ENCODE peak calls at places on chromosomes 11 and 22, in five cellular contexts. F, M, R, T and C are unnamed samples.

GRCh38 chr11:118610773-118611432 is 3.5 kb downstream of the PHLDB1 start:
- DNase-seq in F (peak; percentile 89), M (peak; percentile 84), R (peak; percentile 87), T (peak; percentile 87), C (no peak)

GRCh38 chr11:86547727-86548126 is 124.7 kb downstream of the ME3 start:
- DNase-seq in F (no peak), M (no peak), R (no peak), T (no peak), C (no peak)

GRCh38 chr11:84817998-84818397 is 809.1 kb downstream of the DLG2 start:
- DNase-seq in F (no peak), M (no peak), R (no peak), T (no peak), C (no peak)

GRCh38 chr22:37609240-37610152 is 862 bp downstream of the GGA1 start:
- DNase-seq in F (no peak), M (no peak), R (no peak), T (no peak), C (no peak)

GRCh38 chr11:60122414-60123036 is 34.1 kb downstream of the MS4A2 start:
- DNase-seq in F (no peak), M (no peak), R (no peak), T (no peak), C (no peak)

GRCh38 chr22:50276143-50276542 is 6.0 kb upstream of the MAPK11 start:
- DNase-seq in F (no peak), M (no peak), R (no peak), T (no peak), C (peak; percentile 72)

GRCh38 chr11:93370260-93370659 is 39.7 kb downstream of the DEUP1 start:
- DNase-seq in F (no peak), M (no peak), R (no peak), T (no peak), C (no peak)

GRCh38 chr22:17578129-17578754 is 14.9 kb downstream of the SLC25A18 start:
- DNase-seq in F (no peak), M (peak; percentile 76), R (peak; percentile 22), T (peak; percentile 65), C (no peak)

GRCh38 chr22:42757475-42757874 is 36.8 kb upstream of the A4GALT start:
- DNase-seq in F (no peak), M (no peak), R (no peak), T (no peak), C (no peak)

GRCh38 chr11:134759855-134760254 is 347.8 kb upstream of the B3GAT1 start:
- DNase-seq in F (no peak), M (no peak), R (no peak), T (no peak), C (no peak)

GRCh38 chr11:7278314-7278917 is 26.7 kb downstream of the SYT9 start:
- DNase-seq in F (no peak), M (no peak), R (no peak), T (no peak), C (no peak)

GRCh38 chr11:73175551-73176144 is 33.5 kb upstream of the FCHSD2 start:
- DNase-seq in F (no peak), M (peak; percentile 14), R (no peak), T (peak; percentile 55), C (no peak)

GRCh38 chr11:73174495-73174791 is 32.3 kb upstream of the FCHSD2 start:
- DNase-seq in F (no peak), M (peak; percentile 12), R (no peak), T (no peak), C (no peak)

GRCh38 chr11:73173755-73174494 is 31.8 kb upstream of the FCHSD2 start:
- DNase-seq in F (no peak), M (peak; percentile 88), R (peak; percentile 68), T (peak; percentile 49), C (no peak)

GRCh38 chr11:73171762-73172161 is 29.6 kb upstream of the FCHSD2 start:
- DNase-seq in F (no peak), M (peak; percentile 13), R (no peak), T (no peak), C (no peak)

GRCh38 chr11:73172992-73173656 is 31.0 kb upstream of the FCHSD2 start:
- DNase-seq in F (no peak), M (no peak), R (no peak), T (no peak), C (no peak)
- TF ChIP-seq CTCF in F (no peak), M (no peak), R (no peak), T (no peak), C (no peak)

GRCh38 chr22:44729391-44730012 is 22.9 kb upstream of the ARHGAP8 start:
- DNase-seq in F (no peak), M (peak; percentile 68), R (no peak), T (peak; percentile 75), C (no peak)
- TF ChIP-seq CTCF in F (no peak), M (peak; percentile 12), R (no peak), T (peak; percentile 31), C (no peak)

DNA sequence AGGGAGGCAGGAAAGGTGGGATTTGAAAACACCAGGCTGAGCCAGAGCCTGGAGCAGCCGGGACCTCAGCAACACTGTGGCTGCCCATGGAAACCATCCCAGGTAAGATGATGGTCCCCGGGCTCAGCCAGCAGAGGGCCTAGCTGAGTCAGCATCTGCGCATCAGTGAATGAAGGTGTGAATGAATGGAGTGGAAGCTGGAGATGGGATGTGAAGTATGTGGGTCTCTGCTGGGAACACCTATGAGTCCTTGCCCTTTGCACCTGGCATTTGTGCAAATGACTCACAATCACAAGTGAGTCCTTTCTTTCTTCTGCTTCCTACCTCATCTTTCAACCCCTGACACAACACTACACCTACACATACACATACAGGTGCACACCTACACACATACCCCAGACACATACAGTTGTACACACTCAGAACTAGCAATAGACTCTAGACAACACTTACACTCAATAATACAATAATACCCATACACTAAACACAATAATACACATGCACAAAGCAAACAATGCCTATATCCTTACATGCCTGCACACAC is 62.8 kb upstream of the PRDM11 start:
- DNase-seq in F (no peak), M (no peak), R (no peak), T (no peak), C (no peak)
- TF ChIP-seq CTCF in F (no peak), M (no peak), R (no peak), T (no peak), C (peak; percentile 47)

GRCh38 chr11:65118097-65118837 is 766 bp upstream of the ZNHIT2 start:
- DNase-seq in F (no peak), M (no peak), R (peak; percentile 62), T (no peak), C (no peak)
- TF ChIP-seq CTCF in F (no peak), M (no peak), R (peak; percentile 5), T (no peak), C (peak; percentile 67)

GRCh38 chr11:12287374-12288211 is 89.8 kb upstream of the PARVA start:
- DNase-seq in F (peak; percentile 77), M (peak; percentile 77), R (peak; percentile 61), T (peak; percentile 72), C (no peak)
- TF ChIP-seq CTCF in F (no peak), M (no peak), R (no peak), T (no peak), C (no peak)

DNA sequence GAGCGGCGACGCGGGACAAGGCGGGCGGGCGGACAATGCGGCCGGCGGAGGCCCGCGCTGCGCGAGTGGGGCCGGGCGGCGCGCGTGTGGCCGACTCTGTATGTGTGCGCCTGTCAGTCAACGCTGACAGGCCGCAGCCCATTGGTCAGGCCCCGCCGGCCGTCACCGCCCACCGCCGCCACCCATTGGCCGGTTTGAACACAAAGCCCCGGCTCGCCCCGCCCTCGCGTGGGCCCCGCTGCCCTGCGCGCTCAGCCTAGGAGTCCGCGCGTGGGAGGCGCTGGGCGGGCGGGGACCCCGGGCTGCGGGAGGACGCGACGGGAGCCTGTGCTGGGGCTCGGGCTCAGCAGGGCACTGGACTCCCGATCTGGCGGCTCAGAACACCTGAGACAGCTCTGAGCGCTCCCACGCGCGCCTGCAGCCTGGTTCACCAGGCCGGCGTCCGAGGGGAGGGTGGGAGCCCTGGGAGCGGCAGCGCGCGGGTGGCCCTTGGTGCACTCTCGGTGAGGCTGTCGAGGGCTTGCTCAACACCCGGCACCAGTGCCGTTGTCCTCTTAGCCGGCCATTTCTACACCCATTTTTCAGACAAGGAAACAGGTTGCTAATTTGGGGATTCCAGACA is at the start of gene SUN2:
- DNase-seq in F (peak; percentile 97), M (peak; percentile 97), R (peak; percentile 97), T (peak; percentile 95), C (peak; percentile 91)
- TF ChIP-seq CTCF in F (no peak), M (no peak), R (no peak), T (peak; percentile 1), C (no peak)

DNA sequence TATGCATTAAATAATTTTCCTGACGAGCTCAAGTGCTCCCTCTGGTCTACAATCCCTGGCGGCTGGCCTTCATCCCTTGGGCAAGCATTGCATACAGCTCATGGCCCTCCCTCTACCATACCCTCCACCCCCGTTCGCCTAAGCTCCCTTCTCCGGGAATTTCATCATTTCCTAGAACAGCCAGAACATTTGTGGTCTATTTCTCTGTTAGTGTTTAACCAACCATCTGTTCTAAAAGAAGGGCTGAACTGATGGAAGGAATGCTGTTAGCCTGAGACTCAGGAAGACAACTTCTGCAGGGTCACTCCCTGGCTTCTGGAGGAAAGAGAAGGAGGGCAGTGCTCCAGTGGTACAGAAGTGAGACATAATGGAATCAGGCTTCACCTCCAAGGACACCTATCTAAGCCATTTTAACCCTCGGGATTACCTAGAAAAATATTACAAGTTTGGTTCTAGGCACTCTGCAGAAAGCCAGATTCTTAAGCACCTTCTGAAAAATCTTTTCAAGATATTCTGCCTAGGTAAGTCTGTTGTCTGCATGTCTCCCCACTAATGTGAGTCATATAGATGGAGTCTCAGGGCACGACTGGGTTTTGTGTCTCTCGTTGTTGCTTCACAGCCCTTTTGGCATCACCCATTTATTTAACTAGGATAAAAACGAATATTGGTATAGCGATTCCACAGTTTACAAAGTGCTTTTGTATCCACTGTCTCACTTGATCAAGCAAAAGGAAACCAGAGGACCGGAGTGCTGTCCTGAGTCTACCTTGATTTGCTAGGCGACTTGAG is at the start of gene NNMT:
- DNase-seq in F (peak; percentile 90), M (peak; percentile 83), R (peak; percentile 68), T (peak; percentile 77), C (no peak)
- TF ChIP-seq CTCF in F (no peak), M (no peak), R (no peak), T (no peak), C (no peak)

GRCh38 chr11:43360361-43361032 is 1.8 kb downstream of the TTC17 start:
- DNase-seq in F (no peak), M (no peak), R (no peak), T (no peak), C (no peak)

GRCh38 chr11:43354311-43354710 is 4.4 kb upstream of the TTC17 start:
- DNase-seq in F (no peak), M (no peak), R (no peak), T (no peak), C (no peak)

GRCh38 chr11:43358670-43359431 is at the start of gene TTC17:
- DNase-seq in F (peak; percentile 97), M (peak; percentile 98), R (peak; percentile 97), T (peak; percentile 91), C (peak; percentile 93)

GRCh38 chr11:43358308-43358669 is 431 bp upstream of the TTC17 start:
- DNase-seq in F (no peak), M (no peak), R (no peak), T (no peak), C (no peak)

DNA sequence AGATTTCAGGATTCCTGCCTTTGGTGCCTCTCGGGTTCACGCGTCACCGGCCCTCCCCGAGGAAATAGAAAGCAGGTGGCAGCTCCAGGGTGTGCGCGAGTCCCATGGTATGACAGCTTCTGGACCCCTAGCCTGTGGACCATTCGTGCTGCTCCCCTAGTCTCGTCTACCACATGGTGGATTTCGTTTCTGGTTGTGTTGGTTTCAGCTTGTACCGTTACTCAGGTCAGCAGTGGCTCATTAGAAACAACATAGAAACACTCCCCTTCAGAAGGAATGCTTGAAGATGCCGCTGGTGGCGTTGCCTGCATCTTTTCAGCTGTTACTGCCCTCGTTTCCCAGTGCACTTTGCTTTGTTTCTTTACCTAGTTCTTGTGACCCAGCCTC is 705 bp downstream of the TTC17 start:
- DNase-seq in F (no peak), M (no peak), R (no peak), T (no peak), C (no peak)
- TF ChIP-seq CTCF in F (no peak), M (no peak), R (no peak), T (no peak), C (no peak)